ENCODE peak calls at places on chromosomes 13 and 19, in nine cellular contexts. M is stimulated activated naive CD8-positive, alpha-beta T cell treated with anti-CD3 and anti-CD28 coated beads, Interleukin-15, Interleukin-2, amounts not matched to agents 100 U/mL and 50 U/mL, for 24 hours; C is natural killer cell; N is activated CD4-positive, alpha-beta T cell treated with anti-CD3 and anti-CD28 coated beads, Interleukin-2, amount 50 U/mL, for 24 hours; O is choroid plexus epithelial cell; B is CD4-positive, alpha-beta T cell; L is adrenal gland; Q is EL; D is lower leg skin. J is an unnamed sample.

GRCh38 chr19:49497790-49498106 is 1.5 kb downstream of the RPS11 start:
- DNase-seq in N (no peak), B (no peak), D (no peak), M (no peak), O (no peak), C (no peak), Q (no peak), L (no peak), J (no peak)

GRCh38 chr19:1213391-1214286 is 8.1 kb downstream of the STK11 start:
- DNase-seq in L (peak), N (no peak), C (no peak), D (peak), Q (peak), M (peak), O (peak), B (peak), J (peak)

GRCh38 chr13:80931766-80932165 is 590.8 kb upstream of the SPRY2 start:
- DNase-seq in O (peak), N (no peak), M (no peak), Q (no peak), C (no peak), B (no peak), D (no peak), L (no peak), J (no peak)

GRCh38 chr13:89845874-89846273 is 1501.6 kb upstream of the MIR17HG start:
- DNase-seq in M (no peak), D (no peak), Q (no peak), L (no peak), O (no peak), C (no peak), B (no peak), N (no peak), J (no peak)

GRCh38 chr19:49712397-49712859 is 21.5 kb downstream of the CPT1C start:
- DNase-seq in B (no peak), Q (peak), M (no peak), O (peak), D (no peak), L (peak), N (no peak), C (no peak), J (no peak)

GRCh38 chr19:12841094-12841493 is 2.8 kb downstream of the MAST1 start:
- DNase-seq in D (no peak), C (no peak), L (peak), B (no peak), N (no peak), Q (peak), M (peak), O (no peak), J (no peak)

GRCh38 chr19:42683917-42684513 is 56.3 kb downstream of the PSG3 start:
- DNase-seq in Q (peak), L (no peak), C (no peak), D (no peak), B (no peak), N (peak), O (peak), M (peak), J (no peak)

GRCh38 chr19:19409235-19410030 is 4.0 kb downstream of the GATAD2A start:
- DNase-seq in L (no peak), Q (no peak), N (no peak), C (no peak), M (peak), B (no peak), O (no peak), D (no peak), J (no peak)

GRCh38 chr13:111213964-111214726 is 99.0 kb downstream of the ARHGEF7 start:
- DNase-seq in Q (no peak), L (no peak), C (no peak), N (no peak), B (no peak), M (no peak), O (no peak), D (no peak), J (no peak)

GRCh38 chr19:40502647-40503046 is 35.8 kb downstream of the SPTBN4 start:
- DNase-seq in O (peak), M (no peak), L (no peak), C (no peak), Q (no peak), N (no peak), D (no peak), B (no peak), J (peak)

GRCh38 chr19:19566306-19566705 is 28.2 kb downstream of the CILP2 start:
- DNase-seq in C (no peak), B (no peak), N (no peak), M (no peak), L (no peak), Q (peak), O (peak), D (no peak), J (no peak)

GRCh38 chr19:48798937-48799336 is 11.9 kb downstream of the BCAT2 start:
- DNase-seq in Q (peak), M (no peak), O (peak), N (no peak), D (no peak), L (no peak), B (no peak), C (no peak), J (no peak)

GRCh38 chr19:35124098-35125060 is 8.8 kb downstream of the FXYD3 start:
- DNase-seq in B (peak), L (peak), O (peak), C (peak), Q (peak), N (peak), M (peak), D (peak), J (peak)